ENCODE peak calls at places on chromosome 19, in seven cellular contexts. One of them, this sample, is unnamed.
A peak's percentile ranks its signal among the peaks of the same experiment; 100 is the strongest.

GRCh38 chr19:7421941-7422744 is 66.7 kb downstream of the PEX11G start:
- DNase-seq in body of pancreas: no peak
- DNase-seq in psoas muscle: no peak
- DNase-seq in adrenal gland: no peak
- DNase-seq in lung: no peak
- DNase-seq in tibial artery: no peak
- DNase-seq in endodermal cell: no peak
- DNase-seq in this sample: no peak

GRCh38 chr19:16168465-16169081 is 4.8 kb downstream of the CIB3 start:
- DNase-seq in body of pancreas: no peak
- DNase-seq in psoas muscle: no peak
- DNase-seq in adrenal gland: no peak
- DNase-seq in lung: no peak
- DNase-seq in tibial artery: no peak
- DNase-seq in endodermal cell: no peak
- DNase-seq in this sample: no peak

GRCh38 chr19:10915511-10916091 is 12.8 kb downstream of the YIPF2 start:
- DNase-seq in body of pancreas: no peak
- DNase-seq in psoas muscle: peak; percentile 63
- DNase-seq in adrenal gland: peak; percentile 87
- DNase-seq in lung: no peak
- DNase-seq in tibial artery: no peak
- DNase-seq in endodermal cell: no peak
- DNase-seq in this sample: no peak

GRCh38 chr19:53019684-53020083 is 6.0 kb downstream of the ERVV-1 start:
- DNase-seq in body of pancreas: no peak
- DNase-seq in psoas muscle: no peak
- DNase-seq in adrenal gland: no peak
- DNase-seq in lung: no peak
- DNase-seq in tibial artery: no peak
- DNase-seq in endodermal cell: peak; percentile 90
- DNase-seq in this sample: no peak

GRCh38 chr19:8069116-8069973 is 16.8 kb downstream of the CCL25 start:
- DNase-seq in body of pancreas: no peak
- DNase-seq in psoas muscle: no peak
- DNase-seq in adrenal gland: no peak
- DNase-seq in lung: no peak
- DNase-seq in tibial artery: no peak
- DNase-seq in endodermal cell: peak; percentile 83
- DNase-seq in this sample: no peak

GRCh38 chr19:33440241-33440640 is 66.7 kb downstream of the CEBPG start:
- DNase-seq in body of pancreas: no peak
- DNase-seq in psoas muscle: no peak
- DNase-seq in adrenal gland: no peak
- DNase-seq in lung: no peak
- DNase-seq in tibial artery: no peak
- DNase-seq in endodermal cell: no peak
- DNase-seq in this sample: no peak

GRCh38 chr19:5133986-5134595 is 165.2 kb downstream of the KDM4B start:
- DNase-seq in body of pancreas: no peak
- DNase-seq in psoas muscle: no peak
- DNase-seq in adrenal gland: no peak
- DNase-seq in lung: no peak
- DNase-seq in tibial artery: no peak
- DNase-seq in endodermal cell: no peak
- DNase-seq in this sample: no peak

GRCh38 chr19:31963741-31964140 is 381.7 kb upstream of the ZNF507 start:
- DNase-seq in body of pancreas: no peak
- DNase-seq in psoas muscle: no peak
- DNase-seq in adrenal gland: peak; percentile 34
- DNase-seq in lung: no peak
- DNase-seq in tibial artery: no peak
- DNase-seq in endodermal cell: no peak
- DNase-seq in this sample: no peak

GRCh38 chr19:45999653-46000121 is 4.4 kb downstream of the CCDC61 start:
- DNase-seq in body of pancreas: no peak
- DNase-seq in psoas muscle: peak; percentile 53
- DNase-seq in adrenal gland: no peak
- DNase-seq in lung: no peak
- DNase-seq in tibial artery: no peak
- DNase-seq in endodermal cell: peak; percentile 84
- DNase-seq in this sample: no peak

GRCh38 chr19:53160350-53160749 is 1.5 kb upstream of the ZNF347 start:
- DNase-seq in body of pancreas: no peak
- DNase-seq in psoas muscle: no peak
- DNase-seq in adrenal gland: no peak
- DNase-seq in lung: no peak
- DNase-seq in tibial artery: no peak
- DNase-seq in endodermal cell: no peak
- DNase-seq in this sample: no peak

GRCh38 chr19:1862424-1863307 is 713 bp downstream of the KLF16 start:
- DNase-seq in body of pancreas: peak; percentile 40
- DNase-seq in psoas muscle: peak; percentile 51
- DNase-seq in adrenal gland: no peak
- DNase-seq in lung: no peak
- DNase-seq in tibial artery: no peak
- DNase-seq in endodermal cell: peak; percentile 83
- DNase-seq in this sample: no peak

GRCh38 chr19:46786236-46787039 is 2.0 kb downstream of the SLC1A5 start:
- DNase-seq in body of pancreas: peak; percentile 67
- DNase-seq in psoas muscle: peak; percentile 69
- DNase-seq in adrenal gland: peak; percentile 61
- DNase-seq in lung: peak; percentile 80
- DNase-seq in tibial artery: peak; percentile 78
- DNase-seq in endodermal cell: peak; percentile 78
- DNase-seq in this sample: no peak

GRCh38 chr19:45117167-45117594 is 24.2 kb downstream of the PPP1R37 start:
- DNase-seq in body of pancreas: no peak
- DNase-seq in psoas muscle: no peak
- DNase-seq in adrenal gland: no peak
- DNase-seq in lung: no peak
- DNase-seq in tibial artery: no peak
- DNase-seq in endodermal cell: peak; percentile 68
- DNase-seq in this sample: no peak

GRCh38 chr19:2034729-2035589 is 16.1 kb downstream of the MKNK2 start:
- DNase-seq in body of pancreas: peak; percentile 54
- DNase-seq in psoas muscle: peak; percentile 63
- DNase-seq in adrenal gland: peak; percentile 78
- DNase-seq in lung: peak; percentile 92
- DNase-seq in tibial artery: no peak
- DNase-seq in endodermal cell: peak; percentile 98
- DNase-seq in this sample: no peak

GRCh38 chr19:50562996-50563395 is 5.2 kb downstream of the LRRC4B start:
- DNase-seq in body of pancreas: no peak
- DNase-seq in psoas muscle: no peak
- DNase-seq in adrenal gland: no peak
- DNase-seq in lung: no peak
- DNase-seq in tibial artery: no peak
- DNase-seq in endodermal cell: no peak
- DNase-seq in this sample: no peak

GRCh38 chr19:51460164-51460992 is 2.1 kb upstream of the SIGLEC8 start:
- DNase-seq in body of pancreas: no peak
- DNase-seq in psoas muscle: no peak
- DNase-seq in adrenal gland: no peak
- DNase-seq in lung: no peak
- DNase-seq in tibial artery: no peak
- DNase-seq in endodermal cell: peak; percentile 66
- DNase-seq in this sample: no peak

GRCh38 chr19:46659151-46660007 is 1.6 kb downstream of the DACT3 start:
- DNase-seq in body of pancreas: no peak
- DNase-seq in psoas muscle: no peak
- DNase-seq in adrenal gland: peak; percentile 33
- DNase-seq in lung: no peak
- DNase-seq in tibial artery: peak; percentile 48
- DNase-seq in endodermal cell: peak; percentile 82
- DNase-seq in this sample: no peak

GRCh38 chr19:14375582-14376291 is 5.5 kb upstream of the ADGRE5 start:
- DNase-seq in body of pancreas: no peak
- DNase-seq in psoas muscle: peak; percentile 35
- DNase-seq in adrenal gland: peak; percentile 50
- DNase-seq in lung: no peak
- DNase-seq in tibial artery: peak; percentile 50
- DNase-seq in endodermal cell: no peak
- DNase-seq in this sample: no peak

DNA sequence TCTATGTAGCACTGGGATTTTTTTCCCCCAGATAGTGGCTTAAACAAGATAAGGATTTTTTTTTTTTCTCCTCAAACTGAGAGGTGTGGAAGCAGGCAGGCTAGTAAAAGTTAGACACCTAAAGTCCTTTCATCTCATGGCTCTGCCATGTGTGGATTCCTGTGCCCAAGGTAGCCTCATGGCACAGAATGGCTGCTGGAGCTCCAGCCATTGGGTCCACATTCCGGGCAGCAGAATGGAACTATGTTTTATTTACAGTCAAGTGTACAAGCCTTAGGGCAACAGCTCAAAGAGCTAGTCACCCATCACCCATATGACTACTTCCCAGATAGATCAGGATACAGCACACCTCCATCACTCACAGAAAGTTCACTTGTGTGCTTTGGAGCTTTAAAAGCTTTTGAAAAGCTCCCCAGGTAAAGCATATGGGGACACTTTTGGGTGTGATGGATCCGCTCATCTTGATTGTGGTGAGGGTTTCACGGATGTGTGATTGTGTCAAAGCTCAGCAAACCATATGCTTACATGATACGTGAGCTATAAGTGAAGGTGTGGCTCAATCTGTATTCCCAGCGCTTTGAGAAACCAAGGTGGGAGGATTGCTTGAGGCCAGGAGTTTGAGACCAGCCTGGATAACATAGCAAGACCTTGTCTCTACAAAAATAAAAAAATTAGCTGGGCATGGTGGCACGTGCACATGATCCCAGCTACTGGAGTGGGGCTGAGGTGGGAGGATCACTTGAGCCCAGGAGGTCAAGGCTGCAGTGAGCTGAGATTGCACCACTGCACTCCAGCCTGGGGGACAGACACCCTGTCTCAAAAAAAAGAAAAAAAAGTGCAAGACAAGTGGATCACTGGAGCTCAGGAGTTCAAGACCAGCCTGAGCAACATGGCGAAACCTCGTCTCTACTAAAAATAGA is 18.1 kb downstream of the PGLS start:
- DNase-seq in body of pancreas: no peak
- DNase-seq in psoas muscle: no peak
- DNase-seq in adrenal gland: no peak
- DNase-seq in lung: no peak
- DNase-seq in tibial artery: no peak
- DNase-seq in endodermal cell: no peak
- DNase-seq in this sample: no peak
- H3K4me3 ChIP-seq in body of pancreas: no peak overlapping the region
- H3K4me3 ChIP-seq in psoas muscle: no peak overlapping the region
- H3K4me3 ChIP-seq in adrenal gland: no peak overlapping the region
- H3K4me3 ChIP-seq in lung: no peak overlapping the region
- H3K4me3 ChIP-seq in tibial artery: no peak overlapping the region
- H3K4me3 ChIP-seq in endodermal cell: no peak overlapping the region
- H3K4me3 ChIP-seq in this sample: no peak overlapping the region

GRCh38 chr19:48928164-48929005 is 5.1 kb upstream of the DHDH start:
- DNase-seq in body of pancreas: no peak
- DNase-seq in psoas muscle: no peak
- DNase-seq in adrenal gland: no peak
- DNase-seq in lung: peak; percentile 78
- DNase-seq in tibial artery: no peak
- DNase-seq in endodermal cell: no peak
- DNase-seq in this sample: no peak
- H3K27ac ChIP-seq in body of pancreas: no peak overlapping the region
- H3K27ac ChIP-seq in psoas muscle: no peak overlapping the region
- H3K27ac ChIP-seq in adrenal gland: no peak overlapping the region
- H3K27ac ChIP-seq in lung: peak overlapping the region; percentile 60
- H3K27ac ChIP-seq in tibial artery: no peak overlapping the region
- H3K27ac ChIP-seq in endodermal cell: no peak overlapping the region
- H3K27ac ChIP-seq in this sample: peak overlapping the region; percentile 87

DNA sequence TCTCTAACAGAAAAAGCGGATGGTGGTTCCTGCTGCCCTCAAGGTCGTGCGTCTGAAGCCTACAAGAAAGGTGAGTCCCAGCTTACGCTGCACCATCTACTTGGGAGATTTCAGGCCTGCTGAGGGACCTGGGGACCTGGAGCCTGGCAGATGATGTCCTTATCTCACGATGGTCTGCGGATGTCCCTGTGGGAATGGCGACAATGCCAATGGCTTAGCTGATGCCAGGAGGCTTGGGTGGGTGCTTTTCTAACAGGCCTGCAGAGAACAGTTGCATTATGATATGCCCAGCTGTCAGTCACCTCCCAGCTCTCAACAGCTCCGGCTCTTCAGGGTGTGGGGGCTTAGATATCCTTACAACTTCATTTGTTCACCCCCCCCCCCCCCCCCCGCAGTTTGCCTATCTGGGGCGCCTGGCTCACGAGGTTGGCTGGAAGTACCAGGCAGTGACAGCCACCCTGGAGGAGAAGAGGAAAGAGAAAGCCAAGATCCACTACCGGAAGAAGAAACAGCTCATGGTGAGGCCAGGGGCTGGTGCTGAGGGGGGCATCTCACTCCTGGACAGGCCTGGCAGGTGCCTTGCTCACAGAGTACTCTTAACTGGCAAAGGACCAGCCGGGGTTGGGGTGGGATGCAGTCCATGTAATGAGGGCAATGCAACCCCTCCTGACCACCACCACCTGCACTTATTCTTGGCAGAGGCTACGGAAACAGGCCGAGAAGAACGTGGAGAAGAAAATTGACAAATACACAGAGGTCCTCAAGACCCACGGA is 3.8 kb downstream of the RPL13A start:
- DNase-seq in body of pancreas: no peak
- DNase-seq in psoas muscle: no peak
- DNase-seq in adrenal gland: no peak
- DNase-seq in lung: no peak
- DNase-seq in tibial artery: no peak
- DNase-seq in endodermal cell: no peak
- DNase-seq in this sample: no peak
- H3K4me1 ChIP-seq in body of pancreas: peaks cover 39% of the 10 kb centered on the region
- H3K4me1 ChIP-seq in psoas muscle: peaks cover 26% of the 10 kb centered on the region
- H3K4me1 ChIP-seq in adrenal gland: peaks cover 14% of the 10 kb centered on the region
- H3K4me1 ChIP-seq in lung: peaks cover 2% of the 10 kb centered on the region
- H3K4me1 ChIP-seq in tibial artery: peaks cover 30% of the 10 kb centered on the region
- H3K4me1 ChIP-seq in endodermal cell: peaks cover 6% of the 10 kb centered on the region
- H3K4me1 ChIP-seq in this sample: peaks cover 32% of the 10 kb centered on the region

GRCh38 chr19:28881616-28882015 is 331.3 kb downstream of the UQCRFS1 start:
- DNase-seq in body of pancreas: no peak
- DNase-seq in psoas muscle: no peak
- DNase-seq in adrenal gland: no peak
- DNase-seq in lung: no peak
- DNase-seq in tibial artery: no peak
- DNase-seq in endodermal cell: peak; percentile 51
- DNase-seq in this sample: no peak

GRCh38 chr19:28884786-28885476 is 328.0 kb downstream of the UQCRFS1 start:
- DNase-seq in body of pancreas: no peak
- DNase-seq in psoas muscle: no peak
- DNase-seq in adrenal gland: no peak
- DNase-seq in lung: no peak
- DNase-seq in tibial artery: no peak
- DNase-seq in endodermal cell: peak; percentile 64
- DNase-seq in this sample: no peak

GRCh38 chr19:28880735-28881401 is 332.1 kb downstream of the UQCRFS1 start:
- DNase-seq in body of pancreas: no peak
- DNase-seq in psoas muscle: no peak
- DNase-seq in adrenal gland: no peak
- DNase-seq in lung: no peak
- DNase-seq in tibial artery: no peak
- DNase-seq in endodermal cell: peak; percentile 77
- DNase-seq in this sample: no peak

GRCh38 chr19:28882818-28883217 is 330.1 kb downstream of the UQCRFS1 start:
- DNase-seq in body of pancreas: no peak
- DNase-seq in psoas muscle: no peak
- DNase-seq in adrenal gland: no peak
- DNase-seq in lung: no peak
- DNase-seq in tibial artery: no peak
- DNase-seq in endodermal cell: peak; percentile 51
- DNase-seq in this sample: no peak

GRCh38 chr19:28883241-28883693 is 329.7 kb downstream of the UQCRFS1 start:
- DNase-seq in body of pancreas: no peak
- DNase-seq in psoas muscle: peak; percentile 20
- DNase-seq in adrenal gland: no peak
- DNase-seq in lung: no peak
- DNase-seq in tibial artery: peak; percentile 41
- DNase-seq in endodermal cell: peak; percentile 65
- DNase-seq in this sample: no peak
- H3K4me3 ChIP-seq in body of pancreas: no peak overlapping the region
- H3K4me3 ChIP-seq in psoas muscle: no peak overlapping the region
- H3K4me3 ChIP-seq in adrenal gland: no peak overlapping the region
- H3K4me3 ChIP-seq in lung: no peak overlapping the region
- H3K4me3 ChIP-seq in tibial artery: no peak overlapping the region
- H3K4me3 ChIP-seq in endodermal cell: peak overlapping the region; percentile 41
- H3K4me3 ChIP-seq in this sample: no peak overlapping the region